ENCODE peak calls at places on chromosomes 5 and 9, in four cellular contexts. One of them, this sample, is unnamed.

GRCh38 chr5:179264641-179265528 is 80.4 kb downstream of the ADAMTS2 start:
- DNase-seq in GM06990: no peak
- DNase-seq in stomach: peak
- DNase-seq in NCI-H510A treated with DMSO at 0.1 percent for 48 hours: no peak
- DNase-seq in this sample: peak

GRCh38 chr5:34043099-34043876 is at the start of gene C1QTNF3:
- DNase-seq in stomach: no peak
- DNase-seq in GM06990: no peak
- DNase-seq in NCI-H510A treated with DMSO at 0.1 percent for 48 hours: no peak
- DNase-seq in this sample: no peak

GRCh38 chr9:114680266-114681011 is 1.6 kb downstream of the TEX48 start:
- DNase-seq in NCI-H510A treated with DMSO at 0.1 percent for 48 hours: no peak
- DNase-seq in GM06990: no peak
- DNase-seq in stomach: no peak
- DNase-seq in this sample: no peak

GRCh38 chr5:107640568-107640967 is 30.2 kb downstream of the EFNA5 start:
- DNase-seq in stomach: no peak
- DNase-seq in NCI-H510A treated with DMSO at 0.1 percent for 48 hours: no peak
- DNase-seq in GM06990: no peak
- DNase-seq in this sample: no peak

GRCh38 chr9:93121316-93122241 is 12.5 kb downstream of the NINJ1 start:
- DNase-seq in GM06990: no peak
- DNase-seq in NCI-H510A treated with DMSO at 0.1 percent for 48 hours: no peak
- DNase-seq in stomach: no peak
- DNase-seq in this sample: peak

GRCh38 chr9:109161471-109161870 is 5.6 kb downstream of the FRRS1L start:
- DNase-seq in stomach: no peak
- DNase-seq in GM06990: no peak
- DNase-seq in NCI-H510A treated with DMSO at 0.1 percent for 48 hours: no peak
- DNase-seq in this sample: no peak

GRCh38 chr9:18480649-18481048 is 6.7 kb downstream of the ADAMTSL1 start:
- DNase-seq in NCI-H510A treated with DMSO at 0.1 percent for 48 hours: no peak
- DNase-seq in GM06990: no peak
- DNase-seq in stomach: no peak
- DNase-seq in this sample: no peak

GRCh38 chr9:109382182-109382581 is 61.3 kb upstream of the EPB41L4B start:
- DNase-seq in stomach: no peak
- DNase-seq in GM06990: no peak
- DNase-seq in NCI-H510A treated with DMSO at 0.1 percent for 48 hours: no peak
- DNase-seq in this sample: no peak

GRCh38 chr5:162990856-162991497 is 446.4 kb upstream of the CCNG1 start:
- DNase-seq in stomach: no peak
- DNase-seq in NCI-H510A treated with DMSO at 0.1 percent for 48 hours: no peak
- DNase-seq in GM06990: peak
- DNase-seq in this sample: no peak

GRCh38 chr9:101626295-101626694 is 31.5 kb upstream of the PPP3R2 start:
- DNase-seq in GM06990: no peak
- DNase-seq in NCI-H510A treated with DMSO at 0.1 percent for 48 hours: no peak
- DNase-seq in stomach: no peak
- DNase-seq in this sample: no peak

GRCh38 chr5:159231167-159231566 is 21.8 kb upstream of the RNF145 start:
- DNase-seq in NCI-H510A treated with DMSO at 0.1 percent for 48 hours: no peak
- DNase-seq in stomach: no peak
- DNase-seq in GM06990: no peak
- DNase-seq in this sample: no peak

GRCh38 chr5:156815988-156816599 is 34.0 kb upstream of the PPP1R2B start:
- DNase-seq in GM06990: no peak
- DNase-seq in stomach: no peak
- DNase-seq in NCI-H510A treated with DMSO at 0.1 percent for 48 hours: peak
- DNase-seq in this sample: no peak

GRCh38 chr9:109453210-109453842 is 44.8 kb downstream of the PTPN3 start:
- DNase-seq in NCI-H510A treated with DMSO at 0.1 percent for 48 hours: no peak
- DNase-seq in stomach: peak
- DNase-seq in GM06990: no peak
- DNase-seq in this sample: no peak

GRCh38 chr5:163306421-163306820 is 131.0 kb upstream of the CCNG1 start:
- DNase-seq in stomach: no peak
- DNase-seq in GM06990: no peak
- DNase-seq in NCI-H510A treated with DMSO at 0.1 percent for 48 hours: no peak
- DNase-seq in this sample: no peak

GRCh38 chr9:134592018-134592818 is 49.4 kb upstream of the COL5A1 start:
- DNase-seq in NCI-H510A treated with DMSO at 0.1 percent for 48 hours: no peak
- DNase-seq in GM06990: no peak
- DNase-seq in stomach: no peak
- DNase-seq in this sample: no peak

GRCh38 chr9:96022445-96023031 is 147.0 kb downstream of the ERCC6L2 start:
- DNase-seq in GM06990: no peak
- DNase-seq in NCI-H510A treated with DMSO at 0.1 percent for 48 hours: no peak
- DNase-seq in stomach: no peak
- DNase-seq in this sample: no peak

GRCh38 chr5:160539431-160539830 is 117.8 kb downstream of the PTTG1 start:
- DNase-seq in GM06990: no peak
- DNase-seq in NCI-H510A treated with DMSO at 0.1 percent for 48 hours: no peak
- DNase-seq in stomach: no peak
- DNase-seq in this sample: no peak

GRCh38 chr9:13279284-13280162 is at the start of gene MPDZ:
- DNase-seq in GM06990: no peak
- DNase-seq in NCI-H510A treated with DMSO at 0.1 percent for 48 hours: peak
- DNase-seq in stomach: peak
- DNase-seq in this sample: peak

GRCh38 chr9:90851444-90851843 is 49.8 kb downstream of the SYK start:
- DNase-seq in GM06990: no peak
- DNase-seq in stomach: no peak
- DNase-seq in NCI-H510A treated with DMSO at 0.1 percent for 48 hours: no peak
- DNase-seq in this sample: peak

GRCh38 chr9:8531831-8532230 is 732.3 kb upstream of the DMAC1 start:
- DNase-seq in GM06990: no peak
- DNase-seq in stomach: no peak
- DNase-seq in NCI-H510A treated with DMSO at 0.1 percent for 48 hours: no peak
- DNase-seq in this sample: no peak

GRCh38 chr5:125582358-125582757 is 835.9 kb upstream of the ZNF608 start:
- DNase-seq in stomach: no peak
- DNase-seq in NCI-H510A treated with DMSO at 0.1 percent for 48 hours: no peak
- DNase-seq in GM06990: no peak
- DNase-seq in this sample: no peak

GRCh38 chr5:172763120-172763464 is 7.9 kb downstream of the DUSP1 start:
- DNase-seq in GM06990: no peak
- DNase-seq in NCI-H510A treated with DMSO at 0.1 percent for 48 hours: no peak
- DNase-seq in stomach: no peak
- DNase-seq in this sample: no peak

GRCh38 chr9:136942881-136943230 is 1.7 kb downstream of the FBXW5 start:
- DNase-seq in GM06990: no peak
- DNase-seq in NCI-H510A treated with DMSO at 0.1 percent for 48 hours: no peak
- DNase-seq in stomach: no peak
- DNase-seq in this sample: peak

GRCh38 chr5:72325566-72326297 is 5.6 kb downstream of the PTCD2 start:
- DNase-seq in GM06990: no peak
- DNase-seq in NCI-H510A treated with DMSO at 0.1 percent for 48 hours: no peak
- DNase-seq in stomach: no peak
- DNase-seq in this sample: no peak

GRCh38 chr9:19184144-19184917 is 46.2 kb upstream of the DENND4C start:
- DNase-seq in NCI-H510A treated with DMSO at 0.1 percent for 48 hours: no peak
- DNase-seq in stomach: peak
- DNase-seq in GM06990: peak
- DNase-seq in this sample: peak

GRCh38 chr9:133519693-133520092 is 5.1 kb downstream of the MYMK start:
- DNase-seq in NCI-H510A treated with DMSO at 0.1 percent for 48 hours: no peak
- DNase-seq in stomach: no peak
- DNase-seq in GM06990: no peak
- DNase-seq in this sample: no peak

GRCh38 chr9:115393976-115394775 is 276.2 kb upstream of the TNC start:
- DNase-seq in stomach: no peak
- DNase-seq in NCI-H510A treated with DMSO at 0.1 percent for 48 hours: no peak
- DNase-seq in GM06990: no peak
- DNase-seq in this sample: no peak

GRCh38 chr9:116475201-116475600 is 211.9 kb upstream of the TRIM32 start:
- DNase-seq in stomach: no peak
- DNase-seq in GM06990: no peak
- DNase-seq in NCI-H510A treated with DMSO at 0.1 percent for 48 hours: no peak
- DNase-seq in this sample: no peak

This sample was measured in ureter.